ENCODE peak calls at places on chromosomes 11 and 22, in nine cellular contexts. T, W, I, O, Y, H, U, D and E are unnamed samples.

GRCh38 chr11:21174781-21175180 is 505.4 kb downstream of the NELL1 start:
- DNase-seq in T (no peak), W (no peak), I (no peak), O (no peak), Y (no peak), H (no peak), U (no peak), D (no peak), E (no peak)

GRCh38 chr22:25050566-25050965 is 98.0 kb downstream of the KIAA1671 start:
- DNase-seq in T (no peak), W (no peak), I (no peak), O (no peak), Y (no peak), H (no peak), U (no peak), D (no peak), E (no peak)

GRCh38 chr11:86592659-86593451 is 79.6 kb downstream of the ME3 start:
- DNase-seq in T (peak), W (peak), I (peak), O (peak), Y (peak), H (peak), U (peak), D (peak), E (no peak)

GRCh38 chr11:9347100-9347499 is 32.7 kb upstream of the TMEM41B start:
- DNase-seq in T (no peak), W (no peak), I (no peak), O (no peak), Y (no peak), H (no peak), U (no peak), D (no peak), E (no peak)

GRCh38 chr11:64245797-64246623 is 733 bp downstream of the PPP1R14B start:
- DNase-seq in T (no peak), W (peak), I (no peak), O (peak), Y (no peak), H (peak), U (peak), D (peak), E (no peak)

GRCh38 chr11:82930229-82930628 is 28.7 kb downstream of the DDIAS start:
- DNase-seq in T (no peak), W (no peak), I (no peak), O (no peak), Y (peak), H (peak), U (no peak), D (no peak), E (no peak)

GRCh38 chr11:35525501-35526175 is at the start of gene PAMR1:
- DNase-seq in T (no peak), W (peak), I (no peak), O (no peak), Y (peak), H (no peak), U (no peak), D (no peak), E (peak)

GRCh38 chr11:71499546-71499945 is 27.5 kb upstream of the KRTAP5-7 start:
- DNase-seq in T (no peak), W (no peak), I (no peak), O (no peak), Y (no peak), H (no peak), U (no peak), D (no peak), E (no peak)

GRCh38 chr22:37455896-37456295 is 28.6 kb upstream of the ELFN2 start:
- DNase-seq in T (no peak), W (no peak), I (no peak), O (no peak), Y (no peak), H (no peak), U (no peak), D (no peak), E (no peak)

GRCh38 chr11:25941353-25941752 is 390.6 kb upstream of the ANO3 start:
- DNase-seq in T (no peak), W (no peak), I (no peak), O (no peak), Y (no peak), H (no peak), U (no peak), D (no peak), E (no peak)

GRCh38 chr22:19526076-19526701 is 2.0 kb upstream of the CLDN5 start:
- DNase-seq in T (no peak), W (no peak), I (no peak), O (no peak), Y (no peak), H (no peak), U (no peak), D (no peak), E (no peak)

GRCh38 chr11:107257660-107258059 is 200.0 kb downstream of the CWF19L2 start:
- DNase-seq in T (no peak), W (no peak), I (no peak), O (no peak), Y (no peak), H (no peak), U (no peak), D (no peak), E (no peak)

GRCh38 chr11:120065176-120065575 is 72.7 kb downstream of the TRIM29 start:
- DNase-seq in T (no peak), W (no peak), I (no peak), O (no peak), Y (no peak), H (no peak), U (no peak), D (no peak), E (no peak)

GRCh38 chr11:9821008-9821752 is 157.3 kb downstream of the SWAP70 start:
- DNase-seq in T (no peak), W (no peak), I (no peak), O (no peak), Y (no peak), H (no peak), U (no peak), D (no peak), E (no peak)

GRCh38 chr11:36455658-36456111 is 54.4 kb downstream of the TRAF6 start:
- DNase-seq in T (no peak), W (no peak), I (no peak), O (no peak), Y (no peak), H (no peak), U (no peak), D (peak), E (peak)

GRCh38 chr11:15824060-15824459 is 532.3 kb downstream of the SOX6 start:
- DNase-seq in T (no peak), W (no peak), I (no peak), O (no peak), Y (no peak), H (no peak), U (no peak), D (no peak), E (no peak)

GRCh38 chr11:20010106-20010860 is 150.0 kb downstream of the DBX1 start:
- DNase-seq in T (no peak), W (no peak), I (no peak), O (no peak), Y (no peak), H (no peak), U (no peak), D (no peak), E (no peak)

GRCh38 chr22:37098976-37099577 is 10.4 kb downstream of the TMPRSS6 start:
- DNase-seq in T (no peak), W (no peak), I (no peak), O (no peak), Y (peak), H (no peak), U (no peak), D (peak), E (no peak)

GRCh38 chr11:67024410-67024809 is 1.5 kb downstream of the SYT12 start:
- DNase-seq in T (no peak), W (no peak), I (peak), O (peak), Y (no peak), H (peak), U (no peak), D (no peak), E (no peak)

GRCh38 chr11:95625164-95626017 is 164.2 kb downstream of the FAM76B start:
- DNase-seq in T (no peak), W (no peak), I (no peak), O (no peak), Y (no peak), H (no peak), U (no peak), D (no peak), E (no peak)

GRCh38 chr11:2798951-2799761 is 86.4 kb downstream of the CDKN1C start:
- DNase-seq in T (no peak), W (no peak), I (no peak), O (no peak), Y (no peak), H (no peak), U (no peak), D (no peak), E (no peak)

GRCh38 chr11:47552086-47552580 is 799 bp downstream of the CELF1 start:
- DNase-seq in T (no peak), W (no peak), I (no peak), O (no peak), Y (no peak), H (peak), U (peak), D (peak), E (peak)

GRCh38 chr11:106082096-106082495 is 4.6 kb downstream of the AASDHPPT start:
- DNase-seq in T (no peak), W (no peak), I (no peak), O (no peak), Y (no peak), H (no peak), U (no peak), D (no peak), E (no peak)

GRCh38 chr22:35425971-35426800 is 26.2 kb downstream of the MCM5 start:
- DNase-seq in T (no peak), W (no peak), I (no peak), O (no peak), Y (no peak), H (no peak), U (no peak), D (peak), E (no peak)

GRCh38 chr22:47678048-47678447 is 915.6 kb downstream of the TBC1D22A start:
- DNase-seq in T (no peak), W (no peak), I (no peak), O (no peak), Y (no peak), H (no peak), U (no peak), D (no peak), E (no peak)

GRCh38 chr11:16049611-16050010 is 306.7 kb downstream of the SOX6 start:
- DNase-seq in T (no peak), W (no peak), I (no peak), O (no peak), Y (no peak), H (no peak), U (no peak), D (peak), E (no peak)

GRCh38 chr22:29330753-29331152 is 15.3 kb upstream of the RASL10A start:
- DNase-seq in T (no peak), W (no peak), I (no peak), O (no peak), Y (no peak), H (no peak), U (peak), D (no peak), E (no peak)

GRCh38 chr11:104151404-104152204 is 12.3 kb downstream of the PDGFD start:
- DNase-seq in T (peak), W (no peak), I (no peak), O (no peak), Y (no peak), H (peak), U (peak), D (no peak), E (no peak)

GRCh38 chr11:65301491-65302329 is 13.0 kb upstream of the CDC42EP2 start:
- DNase-seq in T (no peak), W (no peak), I (no peak), O (no peak), Y (no peak), H (no peak), U (no peak), D (no peak), E (peak)

GRCh38 chr11:125272822-125273221 is 108.3 kb downstream of the PKNOX2 start:
- DNase-seq in T (no peak), W (no peak), I (no peak), O (no peak), Y (no peak), H (no peak), U (no peak), D (no peak), E (no peak)

GRCh38 chr22:19962246-19962908 is 20.8 kb upstream of the TXNRD2 start:
- DNase-seq in T (peak), W (peak), I (no peak), O (no peak), Y (peak), H (peak), U (peak), D (peak), E (peak)

GRCh38 chr11:870418-870817 is 27.8 kb downstream of the TSPAN4 start:
- DNase-seq in T (no peak), W (no peak), I (no peak), O (no peak), Y (no peak), H (no peak), U (no peak), D (no peak), E (no peak)

GRCh38 chr22:49869855-49870712 is 16.4 kb downstream of the ZBED4 start:
- DNase-seq in T (no peak), W (no peak), I (no peak), O (no peak), Y (no peak), H (no peak), U (no peak), D (no peak), E (no peak)

GRCh38 chr22:20779014-20779812 is 5.3 kb downstream of the SERPIND1 start:
- DNase-seq in T (no peak), W (no peak), I (no peak), O (no peak), Y (no peak), H (no peak), U (no peak), D (no peak), E (no peak)